ENCODE peak calls at places on chromosomes 5 and 9, in ten cellular contexts. One of them, this sample, is unnamed.

GRCh38 chr9:5112109-5112592 is 73.3 kb downstream of the INSL6 start:
- DNase-seq in neural progenitor cell: no peak
- DNase-seq in mesendoderm: no peak
- DNase-seq in caudate nucleus: no peak
- DNase-seq in right lobe of liver: peak
- DNase-seq in esophagus muscularis mucosa: no peak
- DNase-seq in neuronal stem cell: no peak
- DNase-seq in Peyer's patch: no peak
- DNase-seq in HCT116: no peak
- DNase-seq in Panc1: no peak
- DNase-seq in this sample: no peak

GRCh38 chr9:97627624-97628023 is 5.5 kb downstream of the TSTD2 start:
- DNase-seq in mesendoderm: no peak
- DNase-seq in neural progenitor cell: no peak
- DNase-seq in right lobe of liver: no peak
- DNase-seq in Panc1: no peak
- DNase-seq in caudate nucleus: no peak
- DNase-seq in Peyer's patch: no peak
- DNase-seq in neuronal stem cell: no peak
- DNase-seq in esophagus muscularis mucosa: no peak
- DNase-seq in HCT116: no peak
- DNase-seq in this sample: no peak

GRCh38 chr5:3056901-3057300 is 305.4 kb upstream of the IRX2 start:
- DNase-seq in Panc1: no peak
- DNase-seq in esophagus muscularis mucosa: no peak
- DNase-seq in neural progenitor cell: no peak
- DNase-seq in neuronal stem cell: no peak
- DNase-seq in right lobe of liver: no peak
- DNase-seq in mesendoderm: no peak
- DNase-seq in Peyer's patch: no peak
- DNase-seq in HCT116: no peak
- DNase-seq in caudate nucleus: no peak
- DNase-seq in this sample: no peak

GRCh38 chr9:72362118-72362531 is 2.9 kb downstream of the ZFAND5 start:
- DNase-seq in Peyer's patch: no peak
- DNase-seq in right lobe of liver: no peak
- DNase-seq in Panc1: no peak
- DNase-seq in neural progenitor cell: no peak
- DNase-seq in neuronal stem cell: no peak
- DNase-seq in HCT116: no peak
- DNase-seq in esophagus muscularis mucosa: no peak
- DNase-seq in mesendoderm: no peak
- DNase-seq in caudate nucleus: no peak
- DNase-seq in this sample: no peak

GRCh38 chr9:27165670-27166069 is 56.6 kb downstream of the TEK start:
- DNase-seq in right lobe of liver: no peak
- DNase-seq in Panc1: no peak
- DNase-seq in esophagus muscularis mucosa: peak
- DNase-seq in caudate nucleus: no peak
- DNase-seq in mesendoderm: peak
- DNase-seq in HCT116: no peak
- DNase-seq in neural progenitor cell: peak
- DNase-seq in neuronal stem cell: no peak
- DNase-seq in Peyer's patch: no peak
- DNase-seq in this sample: no peak

GRCh38 chr9:18379073-18379811 is 94.7 kb upstream of the ADAMTSL1 start:
- DNase-seq in Panc1: no peak
- DNase-seq in caudate nucleus: no peak
- DNase-seq in HCT116: no peak
- DNase-seq in right lobe of liver: no peak
- DNase-seq in mesendoderm: peak
- DNase-seq in esophagus muscularis mucosa: no peak
- DNase-seq in neural progenitor cell: peak
- DNase-seq in neuronal stem cell: no peak
- DNase-seq in Peyer's patch: no peak
- DNase-seq in this sample: no peak

GRCh38 chr9:114446672-114447450 is 58.4 kb downstream of the WHRN start:
- DNase-seq in Peyer's patch: no peak
- DNase-seq in HCT116: no peak
- DNase-seq in caudate nucleus: no peak
- DNase-seq in neuronal stem cell: no peak
- DNase-seq in esophagus muscularis mucosa: no peak
- DNase-seq in neural progenitor cell: no peak
- DNase-seq in mesendoderm: no peak
- DNase-seq in Panc1: no peak
- DNase-seq in right lobe of liver: no peak
- DNase-seq in this sample: no peak

GRCh38 chr5:168494057-168494555 is 7.8 kb downstream of the RARS1 start:
- DNase-seq in Peyer's patch: no peak
- DNase-seq in HCT116: no peak
- DNase-seq in right lobe of liver: no peak
- DNase-seq in mesendoderm: no peak
- DNase-seq in esophagus muscularis mucosa: no peak
- DNase-seq in Panc1: no peak
- DNase-seq in neuronal stem cell: no peak
- DNase-seq in caudate nucleus: no peak
- DNase-seq in neural progenitor cell: no peak
- DNase-seq in this sample: no peak

GRCh38 chr5:81650992-81651391 is 99.9 kb downstream of the SSBP2 start:
- DNase-seq in caudate nucleus: no peak
- DNase-seq in neural progenitor cell: no peak
- DNase-seq in HCT116: no peak
- DNase-seq in Panc1: no peak
- DNase-seq in esophagus muscularis mucosa: no peak
- DNase-seq in mesendoderm: no peak
- DNase-seq in neuronal stem cell: no peak
- DNase-seq in Peyer's patch: no peak
- DNase-seq in right lobe of liver: no peak
- DNase-seq in this sample: no peak

GRCh38 chr5:126450895-126451294 is 27.7 kb downstream of the GRAMD2B start:
- DNase-seq in Peyer's patch: no peak
- DNase-seq in HCT116: no peak
- DNase-seq in esophagus muscularis mucosa: no peak
- DNase-seq in neural progenitor cell: no peak
- DNase-seq in right lobe of liver: no peak
- DNase-seq in neuronal stem cell: no peak
- DNase-seq in Panc1: no peak
- DNase-seq in caudate nucleus: no peak
- DNase-seq in mesendoderm: no peak
- DNase-seq in this sample: no peak
- H3K27ac ChIP-seq in Peyer's patch: no peak
- H3K27ac ChIP-seq in HCT116: no peak
- H3K27ac ChIP-seq in esophagus muscularis mucosa: no peak
- H3K27ac ChIP-seq in neural progenitor cell: no peak
- H3K27ac ChIP-seq in right lobe of liver: no peak
- H3K27ac ChIP-seq in neuronal stem cell: no peak
- H3K27ac ChIP-seq in Panc1: no peak
- H3K27ac ChIP-seq in caudate nucleus: peak
- H3K27ac ChIP-seq in mesendoderm: no peak
- H3K27ac ChIP-seq in this sample: peak

GRCh38 chr9:129749575-129749974 is 3.3 kb downstream of the PTGES start:
- DNase-seq in esophagus muscularis mucosa: no peak
- DNase-seq in caudate nucleus: no peak
- DNase-seq in neural progenitor cell: no peak
- DNase-seq in Panc1: no peak
- DNase-seq in neuronal stem cell: no peak
- DNase-seq in mesendoderm: no peak
- DNase-seq in Peyer's patch: no peak
- DNase-seq in HCT116: no peak
- DNase-seq in right lobe of liver: no peak
- DNase-seq in this sample: no peak

GRCh38 chr9:129750010-129750409 is 2.8 kb downstream of the PTGES start:
- DNase-seq in Peyer's patch: no peak
- DNase-seq in mesendoderm: peak
- DNase-seq in caudate nucleus: no peak
- DNase-seq in HCT116: no peak
- DNase-seq in esophagus muscularis mucosa: no peak
- DNase-seq in neuronal stem cell: no peak
- DNase-seq in right lobe of liver: no peak
- DNase-seq in neural progenitor cell: no peak
- DNase-seq in Panc1: no peak
- DNase-seq in this sample: no peak

GRCh38 chr9:129755151-129755550 is 2.3 kb upstream of the PTGES start:
- DNase-seq in right lobe of liver: no peak
- DNase-seq in Panc1: no peak
- DNase-seq in neural progenitor cell: no peak
- DNase-seq in Peyer's patch: no peak
- DNase-seq in mesendoderm: no peak
- DNase-seq in caudate nucleus: no peak
- DNase-seq in neuronal stem cell: no peak
- DNase-seq in HCT116: no peak
- DNase-seq in esophagus muscularis mucosa: no peak
- DNase-seq in this sample: no peak

GRCh38 chr9:129752915-129753724 is at the start of gene PTGES:
- DNase-seq in HCT116: peak
- DNase-seq in mesendoderm: peak
- DNase-seq in esophagus muscularis mucosa: no peak
- DNase-seq in Peyer's patch: peak
- DNase-seq in right lobe of liver: no peak
- DNase-seq in neural progenitor cell: peak
- DNase-seq in neuronal stem cell: peak
- DNase-seq in caudate nucleus: no peak
- DNase-seq in Panc1: no peak
- DNase-seq in this sample: peak

DNA sequence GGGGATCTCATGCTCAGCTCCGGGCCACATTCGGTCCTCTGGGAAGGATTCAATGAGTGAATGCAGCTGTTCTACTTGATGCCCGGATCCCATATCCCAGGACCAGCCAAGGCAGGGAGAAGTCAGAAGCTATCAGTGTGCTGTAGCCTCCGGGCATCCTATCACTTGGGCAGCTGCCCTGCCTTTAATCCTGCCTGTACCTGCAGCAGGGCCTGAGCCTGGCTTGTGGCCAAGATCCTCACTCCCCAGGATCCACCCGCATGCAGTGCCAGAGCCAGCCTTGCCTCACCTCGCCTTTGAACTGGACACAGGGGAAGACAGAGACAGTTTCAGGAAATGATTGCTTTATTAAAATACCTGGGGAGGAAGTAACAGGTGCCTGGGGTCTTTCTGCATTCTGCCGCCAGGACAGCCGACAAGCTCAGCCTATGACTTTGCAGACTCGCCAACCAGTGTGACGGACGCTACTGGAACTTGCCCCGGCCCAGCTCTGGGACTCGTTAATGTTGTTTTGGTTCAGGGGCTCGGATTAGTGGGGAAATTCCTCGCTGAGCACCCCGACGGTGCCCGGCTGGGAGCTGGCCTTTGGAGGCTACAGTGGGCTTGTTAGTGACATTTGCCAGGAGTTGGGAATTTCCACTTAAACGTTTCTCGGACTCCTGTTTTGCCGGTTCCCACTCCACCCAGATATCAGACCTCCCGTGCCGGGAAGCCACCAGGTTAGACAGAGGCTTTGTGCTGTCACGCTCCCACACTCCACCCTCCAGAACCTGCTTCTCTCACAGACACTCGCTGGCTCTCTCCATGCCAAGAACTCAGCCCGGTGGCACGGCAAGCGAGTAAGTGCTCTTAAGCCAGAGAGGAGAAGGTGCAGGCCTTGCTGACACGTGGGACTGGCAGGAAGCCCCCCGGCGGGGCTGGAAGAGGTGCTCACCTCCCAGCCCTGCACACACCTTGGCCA is 721 bp downstream of the PTGES start:
- DNase-seq in mesendoderm: no peak
- DNase-seq in right lobe of liver: peak
- DNase-seq in Peyer's patch: no peak
- DNase-seq in HCT116: no peak
- DNase-seq in neural progenitor cell: no peak
- DNase-seq in Panc1: no peak
- DNase-seq in neuronal stem cell: no peak
- DNase-seq in esophagus muscularis mucosa: no peak
- DNase-seq in caudate nucleus: no peak
- DNase-seq in this sample: no peak
- H3K27ac ChIP-seq in mesendoderm: no peak
- H3K27ac ChIP-seq in right lobe of liver: no peak
- H3K27ac ChIP-seq in Peyer's patch: peak
- H3K27ac ChIP-seq in HCT116: peak
- H3K27ac ChIP-seq in neural progenitor cell: no peak
- H3K27ac ChIP-seq in Panc1: no peak
- H3K27ac ChIP-seq in neuronal stem cell: no peak
- H3K27ac ChIP-seq in esophagus muscularis mucosa: no peak
- H3K27ac ChIP-seq in caudate nucleus: no peak
- H3K27ac ChIP-seq in this sample: no peak

GRCh38 chr5:132505641-132506040 is 15.1 kb upstream of the IRF1 start:
- DNase-seq in HCT116: no peak
- DNase-seq in neural progenitor cell: no peak
- DNase-seq in Peyer's patch: no peak
- DNase-seq in mesendoderm: no peak
- DNase-seq in esophagus muscularis mucosa: no peak
- DNase-seq in right lobe of liver: no peak
- DNase-seq in caudate nucleus: no peak
- DNase-seq in neuronal stem cell: no peak
- DNase-seq in Panc1: no peak
- DNase-seq in this sample: no peak

GRCh38 chr5:132504746-132505145 is 14.2 kb upstream of the IRF1 start:
- DNase-seq in mesendoderm: no peak
- DNase-seq in Panc1: no peak
- DNase-seq in HCT116: no peak
- DNase-seq in right lobe of liver: no peak
- DNase-seq in neural progenitor cell: no peak
- DNase-seq in neuronal stem cell: no peak
- DNase-seq in caudate nucleus: no peak
- DNase-seq in Peyer's patch: no peak
- DNase-seq in esophagus muscularis mucosa: peak
- DNase-seq in this sample: no peak

GRCh38 chr5:132503244-132503643 is 12.7 kb upstream of the IRF1 start:
- DNase-seq in caudate nucleus: no peak
- DNase-seq in neural progenitor cell: no peak
- DNase-seq in Panc1: no peak
- DNase-seq in HCT116: no peak
- DNase-seq in esophagus muscularis mucosa: no peak
- DNase-seq in Peyer's patch: no peak
- DNase-seq in neuronal stem cell: no peak
- DNase-seq in right lobe of liver: no peak
- DNase-seq in mesendoderm: no peak
- DNase-seq in this sample: no peak

GRCh38 chr5:132510076-132510475 is 19.5 kb upstream of the IRF1 start:
- DNase-seq in mesendoderm: no peak
- DNase-seq in HCT116: no peak
- DNase-seq in caudate nucleus: no peak
- DNase-seq in Peyer's patch: no peak
- DNase-seq in right lobe of liver: no peak
- DNase-seq in Panc1: no peak
- DNase-seq in neural progenitor cell: no peak
- DNase-seq in esophagus muscularis mucosa: no peak
- DNase-seq in neuronal stem cell: no peak
- DNase-seq in this sample: no peak

GRCh38 chr5:132506094-132506692 is 15.6 kb upstream of the IRF1 start:
- DNase-seq in HCT116: peak
- DNase-seq in caudate nucleus: no peak
- DNase-seq in Panc1: no peak
- DNase-seq in esophagus muscularis mucosa: peak
- DNase-seq in neuronal stem cell: no peak
- DNase-seq in Peyer's patch: no peak
- DNase-seq in right lobe of liver: no peak
- DNase-seq in neural progenitor cell: peak
- DNase-seq in mesendoderm: peak
- DNase-seq in this sample: no peak
- H3K27ac ChIP-seq in HCT116: no peak
- H3K27ac ChIP-seq in caudate nucleus: no peak
- H3K27ac ChIP-seq in Panc1: no peak
- H3K27ac ChIP-seq in esophagus muscularis mucosa: peak
- H3K27ac ChIP-seq in neuronal stem cell: no peak
- H3K27ac ChIP-seq in Peyer's patch: peak
- H3K27ac ChIP-seq in right lobe of liver: no peak
- H3K27ac ChIP-seq in neural progenitor cell: no peak
- H3K27ac ChIP-seq in mesendoderm: no peak
- H3K27ac ChIP-seq in this sample: no peak

GRCh38 chr9:34592895-34593601 is 3.5 kb upstream of the CNTFR start:
- DNase-seq in Peyer's patch: no peak
- DNase-seq in right lobe of liver: peak
- DNase-seq in HCT116: no peak
- DNase-seq in mesendoderm: no peak
- DNase-seq in Panc1: no peak
- DNase-seq in neuronal stem cell: no peak
- DNase-seq in esophagus muscularis mucosa: no peak
- DNase-seq in caudate nucleus: peak
- DNase-seq in neural progenitor cell: peak
- DNase-seq in this sample: no peak
- H3K27ac ChIP-seq in Peyer's patch: no peak
- H3K27ac ChIP-seq in right lobe of liver: peak
- H3K27ac ChIP-seq in HCT116: no peak
- H3K27ac ChIP-seq in mesendoderm: no peak
- H3K27ac ChIP-seq in Panc1: no peak
- H3K27ac ChIP-seq in neuronal stem cell: no peak
- H3K27ac ChIP-seq in esophagus muscularis mucosa: peak
- H3K27ac ChIP-seq in caudate nucleus: peak
- H3K27ac ChIP-seq in neural progenitor cell: no peak
- H3K27ac ChIP-seq in this sample: no peak

This sample was measured in CD4-positive, alpha-beta T cell.